ENCODE peak calls at places on chromosome 11, in nine cellular contexts. One of them, this sample, is unnamed.

GRCh38 chr11:92826136-92826535 is 143.3 kb upstream of the MTNR1B start:
- DNase-seq in adrenal gland: no peak
- DNase-seq in suprapubic skin: no peak
- DNase-seq in ovary: no peak
- DNase-seq in stomach: no peak
- DNase-seq in prostate gland: no peak
- DNase-seq in testis: no peak
- DNase-seq in K562: no peak
- DNase-seq in right lobe of liver: no peak
- DNase-seq in this sample: no peak

GRCh38 chr11:12537778-12538401 is 136.3 kb upstream of the TEAD1 start:
- DNase-seq in adrenal gland: peak; percentile 12
- DNase-seq in suprapubic skin: no peak
- DNase-seq in ovary: no peak
- DNase-seq in stomach: peak; percentile 25
- DNase-seq in prostate gland: no peak
- DNase-seq in testis: peak; percentile 19
- DNase-seq in K562: no peak
- DNase-seq in right lobe of liver: no peak
- DNase-seq in this sample: no peak

GRCh38 chr11:4025957-4026324 is 68.7 kb upstream of the RRM1 start:
- DNase-seq in adrenal gland: no peak
- DNase-seq in suprapubic skin: no peak
- DNase-seq in ovary: no peak
- DNase-seq in stomach: no peak
- DNase-seq in prostate gland: no peak
- DNase-seq in testis: no peak
- DNase-seq in K562: no peak
- DNase-seq in right lobe of liver: no peak
- DNase-seq in this sample: no peak

GRCh38 chr11:44761546-44761961 is 34.8 kb downstream of the TSPAN18 start:
- DNase-seq in adrenal gland: no peak
- DNase-seq in suprapubic skin: no peak
- DNase-seq in ovary: no peak
- DNase-seq in stomach: no peak
- DNase-seq in prostate gland: no peak
- DNase-seq in testis: no peak
- DNase-seq in K562: no peak
- DNase-seq in right lobe of liver: no peak
- DNase-seq in this sample: no peak

GRCh38 chr11:124747406-124748099 is 4.5 kb downstream of the VSIG2 start:
- DNase-seq in adrenal gland: no peak
- DNase-seq in suprapubic skin: no peak
- DNase-seq in ovary: no peak
- DNase-seq in stomach: no peak
- DNase-seq in prostate gland: no peak
- DNase-seq in testis: no peak
- DNase-seq in K562: no peak
- DNase-seq in right lobe of liver: no peak
- DNase-seq in this sample: no peak

GRCh38 chr11:72688929-72689328 is 14.7 kb upstream of the PDE2A start:
- DNase-seq in adrenal gland: no peak
- DNase-seq in suprapubic skin: no peak
- DNase-seq in ovary: no peak
- DNase-seq in stomach: no peak
- DNase-seq in prostate gland: no peak
- DNase-seq in testis: no peak
- DNase-seq in K562: no peak
- DNase-seq in right lobe of liver: no peak
- DNase-seq in this sample: no peak

GRCh38 chr11:12693485-12694181 is 19.4 kb downstream of the TEAD1 start:
- DNase-seq in adrenal gland: peak; percentile 69
- DNase-seq in suprapubic skin: no peak
- DNase-seq in ovary: peak; percentile 48
- DNase-seq in stomach: peak; percentile 42
- DNase-seq in prostate gland: peak; percentile 62
- DNase-seq in testis: peak; percentile 44
- DNase-seq in K562: no peak
- DNase-seq in right lobe of liver: peak; percentile 43
- DNase-seq in this sample: peak; percentile 60

GRCh38 chr11:122192634-122193245 is 76.7 kb upstream of the BLID start:
- DNase-seq in adrenal gland: no peak
- DNase-seq in suprapubic skin: no peak
- DNase-seq in ovary: no peak
- DNase-seq in stomach: no peak
- DNase-seq in prostate gland: no peak
- DNase-seq in testis: no peak
- DNase-seq in K562: no peak
- DNase-seq in right lobe of liver: no peak
- DNase-seq in this sample: no peak

GRCh38 chr11:118287006-118287405 is 17.5 kb upstream of the CD3E start:
- DNase-seq in adrenal gland: no peak
- DNase-seq in suprapubic skin: no peak
- DNase-seq in ovary: no peak
- DNase-seq in stomach: no peak
- DNase-seq in prostate gland: no peak
- DNase-seq in testis: no peak
- DNase-seq in K562: no peak
- DNase-seq in right lobe of liver: no peak
- DNase-seq in this sample: no peak

GRCh38 chr11:68828155-68828931 is 13.4 kb downstream of the CPT1A start:
- DNase-seq in adrenal gland: peak; percentile 45
- DNase-seq in suprapubic skin: peak; percentile 61
- DNase-seq in ovary: no peak
- DNase-seq in stomach: peak; percentile 63
- DNase-seq in prostate gland: no peak
- DNase-seq in testis: peak; percentile 30
- DNase-seq in K562: no peak
- DNase-seq in right lobe of liver: no peak
- DNase-seq in this sample: no peak

GRCh38 chr11:78022397-78023396 is at the start of gene KCTD14:
- DNase-seq in adrenal gland: peak; percentile 71
- DNase-seq in suprapubic skin: no peak
- DNase-seq in ovary: peak; percentile 29
- DNase-seq in stomach: peak; percentile 75
- DNase-seq in prostate gland: peak; percentile 37
- DNase-seq in testis: peak; percentile 43
- DNase-seq in K562: no peak
- DNase-seq in right lobe of liver: peak; percentile 77
- DNase-seq in this sample: no peak

GRCh38 chr11:9396752-9397151 is 12.3 kb downstream of the IPO7 start:
- DNase-seq in adrenal gland: no peak
- DNase-seq in suprapubic skin: no peak
- DNase-seq in ovary: no peak
- DNase-seq in stomach: no peak
- DNase-seq in prostate gland: no peak
- DNase-seq in testis: no peak
- DNase-seq in K562: no peak
- DNase-seq in right lobe of liver: no peak
- DNase-seq in this sample: no peak

GRCh38 chr11:119905162-119905561 is 176.2 kb upstream of the NECTIN1 start:
- DNase-seq in adrenal gland: no peak
- DNase-seq in suprapubic skin: no peak
- DNase-seq in ovary: no peak
- DNase-seq in stomach: peak; percentile 57
- DNase-seq in prostate gland: no peak
- DNase-seq in testis: no peak
- DNase-seq in K562: no peak
- DNase-seq in right lobe of liver: no peak
- DNase-seq in this sample: no peak

GRCh38 chr11:86625544-86625943 is 46.9 kb downstream of the ME3 start:
- DNase-seq in adrenal gland: peak; percentile 48
- DNase-seq in suprapubic skin: no peak
- DNase-seq in ovary: no peak
- DNase-seq in stomach: no peak
- DNase-seq in prostate gland: no peak
- DNase-seq in testis: no peak
- DNase-seq in K562: no peak
- DNase-seq in right lobe of liver: no peak
- DNase-seq in this sample: no peak

GRCh38 chr11:14444441-14445189 is 55.0 kb downstream of the COPB1 start:
- DNase-seq in adrenal gland: no peak
- DNase-seq in suprapubic skin: no peak
- DNase-seq in ovary: no peak
- DNase-seq in stomach: no peak
- DNase-seq in prostate gland: no peak
- DNase-seq in testis: no peak
- DNase-seq in K562: no peak
- DNase-seq in right lobe of liver: no peak
- DNase-seq in this sample: no peak

GRCh38 chr11:79487412-79487811 is 46.6 kb upstream of the TENM4 start:
- DNase-seq in adrenal gland: no peak
- DNase-seq in suprapubic skin: no peak
- DNase-seq in ovary: no peak
- DNase-seq in stomach: no peak
- DNase-seq in prostate gland: no peak
- DNase-seq in testis: no peak
- DNase-seq in K562: no peak
- DNase-seq in right lobe of liver: no peak
- DNase-seq in this sample: no peak

GRCh38 chr11:27991731-27992130 is 116.2 kb downstream of the KIF18A start:
- DNase-seq in adrenal gland: no peak
- DNase-seq in suprapubic skin: no peak
- DNase-seq in ovary: no peak
- DNase-seq in stomach: no peak
- DNase-seq in prostate gland: no peak
- DNase-seq in testis: no peak
- DNase-seq in K562: no peak
- DNase-seq in right lobe of liver: no peak
- DNase-seq in this sample: no peak

GRCh38 chr11:34192481-34193401 is 87.3 kb downstream of the NAT10 start:
- DNase-seq in adrenal gland: peak; percentile 84
- DNase-seq in suprapubic skin: peak; percentile 80
- DNase-seq in ovary: peak; percentile 48
- DNase-seq in stomach: peak; percentile 45
- DNase-seq in prostate gland: peak; percentile 38
- DNase-seq in testis: peak; percentile 50
- DNase-seq in K562: no peak
- DNase-seq in right lobe of liver: no peak
- DNase-seq in this sample: peak; percentile 72
- TF ChIP-seq POLR2A in adrenal gland: no peak
- TF ChIP-seq POLR2A in suprapubic skin: no peak
- TF ChIP-seq POLR2A in ovary: no peak
- TF ChIP-seq POLR2A in stomach: no peak
- TF ChIP-seq POLR2A in prostate gland: no peak
- TF ChIP-seq POLR2A in testis: no peak
- TF ChIP-seq POLR2A in K562: no peak
- TF ChIP-seq POLR2A in right lobe of liver: no peak
- TF ChIP-seq POLR2A in this sample: no peak

GRCh38 chr11:2884424-2884815 is 1.2 kb downstream of the CDKN1C start:
- DNase-seq in adrenal gland: peak; percentile 47
- DNase-seq in suprapubic skin: peak; percentile 82
- DNase-seq in ovary: peak; percentile 72
- DNase-seq in stomach: peak; percentile 62
- DNase-seq in prostate gland: no peak
- DNase-seq in testis: peak; percentile 49
- DNase-seq in K562: peak; percentile 66
- DNase-seq in right lobe of liver: no peak
- DNase-seq in this sample: peak; percentile 42
- TF ChIP-seq POLR2A in adrenal gland: no peak
- TF ChIP-seq POLR2A in suprapubic skin: no peak
- TF ChIP-seq POLR2A in ovary: no peak
- TF ChIP-seq POLR2A in stomach: no peak
- TF ChIP-seq POLR2A in prostate gland: peak; percentile 27
- TF ChIP-seq POLR2A in testis: no peak
- TF ChIP-seq POLR2A in K562: no peak
- TF ChIP-seq POLR2A in right lobe of liver: no peak
- TF ChIP-seq POLR2A in this sample: peak; percentile 82

DNA sequence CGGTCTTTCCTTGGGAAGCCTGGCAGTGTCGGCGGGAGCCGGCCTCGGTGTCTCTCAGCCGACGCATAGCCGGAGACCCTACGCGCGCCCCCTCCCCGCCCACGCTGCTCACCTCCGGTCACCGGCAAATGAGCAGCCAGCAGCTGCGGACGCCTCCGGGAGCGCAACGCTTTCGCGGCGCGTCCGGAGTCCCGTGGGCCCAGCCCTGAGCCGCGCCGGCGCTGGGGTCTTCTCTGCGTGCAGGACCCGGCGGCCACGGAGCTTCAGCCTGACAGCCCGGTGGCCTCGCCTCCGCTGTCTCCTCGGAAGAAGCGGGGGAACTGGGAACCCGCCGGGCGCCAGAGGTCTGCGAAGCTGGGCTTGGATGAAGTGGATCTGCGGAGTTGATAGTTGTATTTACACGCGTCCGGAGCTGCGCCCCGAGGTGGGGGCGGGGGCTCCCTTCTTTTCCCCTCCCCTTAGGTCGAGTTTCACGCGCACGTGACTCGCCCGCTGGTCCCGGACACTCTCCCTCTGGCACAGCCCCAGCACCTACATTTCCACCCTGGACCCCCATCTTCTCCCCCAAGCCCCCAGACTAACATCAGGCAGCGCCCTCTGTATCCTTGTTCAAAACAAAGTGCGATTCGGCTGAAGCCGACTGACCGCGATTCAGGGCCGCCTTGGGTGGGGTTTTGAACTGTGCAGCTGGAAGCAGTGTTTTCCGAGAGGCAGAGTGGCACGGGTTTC is at the start of gene SLC43A1:
- DNase-seq in adrenal gland: peak; percentile 59
- DNase-seq in suprapubic skin: peak; percentile 73
- DNase-seq in ovary: peak; percentile 77
- DNase-seq in stomach: peak; percentile 66
- DNase-seq in prostate gland: peak; percentile 35
- DNase-seq in testis: peak; percentile 57
- DNase-seq in K562: peak; percentile 81
- DNase-seq in right lobe of liver: peak; percentile 69
- DNase-seq in this sample: peak; percentile 43
- TF ChIP-seq POLR2A in adrenal gland: peak; percentile 45
- TF ChIP-seq POLR2A in suprapubic skin: no peak
- TF ChIP-seq POLR2A in ovary: no peak
- TF ChIP-seq POLR2A in stomach: no peak
- TF ChIP-seq POLR2A in prostate gland: no peak
- TF ChIP-seq POLR2A in testis: no peak
- TF ChIP-seq POLR2A in K562: peak; percentile 77
- TF ChIP-seq POLR2A in right lobe of liver: peak; percentile 50
- TF ChIP-seq POLR2A in this sample: peak; percentile 46

DNA sequence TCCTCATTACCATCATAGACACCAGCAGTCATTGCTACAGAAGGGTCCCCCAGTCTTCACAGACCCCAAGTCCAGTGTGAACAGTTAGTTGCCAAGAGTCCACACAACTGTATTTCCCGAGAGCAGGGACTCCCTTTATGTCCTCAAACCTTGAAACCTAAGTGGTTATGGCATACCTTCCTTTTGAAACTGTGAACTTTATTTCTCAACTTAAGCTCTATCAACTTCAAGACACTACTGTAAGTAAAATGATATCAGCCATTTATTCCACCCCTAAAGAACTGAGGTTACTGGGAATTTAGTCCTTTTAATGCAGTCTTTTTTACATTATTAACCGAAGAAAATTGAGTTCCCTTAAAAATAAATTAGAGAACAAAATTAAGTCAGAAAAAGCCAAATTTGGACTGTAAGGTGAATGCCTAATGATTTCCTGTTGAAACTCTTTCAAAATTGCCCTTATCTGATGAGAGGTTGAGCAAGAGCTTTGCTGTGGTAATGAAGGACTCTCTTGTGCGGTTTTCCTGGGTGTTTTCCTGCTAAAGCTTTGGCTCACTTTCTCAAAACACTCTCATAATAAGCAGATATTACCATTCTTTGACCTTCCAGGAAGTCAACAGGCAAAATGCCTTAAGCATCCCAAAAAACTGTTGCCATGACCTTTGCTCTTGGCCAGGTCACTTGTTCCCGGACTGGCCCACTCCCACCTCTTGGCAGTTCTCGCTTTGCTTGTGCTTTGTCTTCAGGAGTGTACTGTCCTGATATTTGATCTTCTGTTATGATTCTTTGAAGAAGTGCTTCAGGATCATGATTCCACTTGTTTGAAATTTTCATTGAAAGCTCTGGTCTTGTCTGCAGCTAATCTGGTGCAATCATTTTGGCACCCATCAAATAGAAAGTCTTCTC is 765.4 kb upstream of the ANO3 start:
- DNase-seq in adrenal gland: peak; percentile 29
- DNase-seq in suprapubic skin: peak; percentile 51
- DNase-seq in ovary: peak; percentile 64
- DNase-seq in stomach: no peak
- DNase-seq in prostate gland: no peak
- DNase-seq in testis: peak; percentile 17
- DNase-seq in K562: no peak
- DNase-seq in right lobe of liver: peak; percentile 17
- DNase-seq in this sample: peak; percentile 14
- TF ChIP-seq POLR2A in adrenal gland: no peak
- TF ChIP-seq POLR2A in suprapubic skin: no peak
- TF ChIP-seq POLR2A in ovary: no peak
- TF ChIP-seq POLR2A in stomach: no peak
- TF ChIP-seq POLR2A in prostate gland: no peak
- TF ChIP-seq POLR2A in testis: no peak
- TF ChIP-seq POLR2A in K562: no peak
- TF ChIP-seq POLR2A in right lobe of liver: no peak
- TF ChIP-seq POLR2A in this sample: no peak

This sample was measured in gastrocnemius medialis.